ENCODE peak calls at places on chromosomes 1 and 21, in ten cellular contexts. N, L, D, O, J, U, H, Y, Z and W are unnamed samples.

GRCh38 chr1:43993206-43993914 is 2.0 kb downstream of the CCDC24 start:
- DNase-seq in O (no peak), N (no peak), Z (no peak), Y (no peak), L (no peak), D (no peak), H (no peak), J (no peak), U (no peak), W (no peak)

GRCh38 chr1:232306269-232306911 is 323.5 kb downstream of the SIPA1L2 start:
- DNase-seq in D (peak; percentile 63), U (no peak), O (no peak), Z (peak; percentile 57), L (no peak), Y (no peak), J (no peak), N (no peak), H (no peak), W (peak; percentile 9)

GRCh38 chr21:35520302-35520701 is 471.2 kb upstream of the RUNX1 start:
- DNase-seq in D (no peak), L (no peak), O (no peak), J (no peak), H (no peak), U (no peak), Y (no peak), Z (no peak), N (no peak), W (no peak)

GRCh38 chr21:27225142-27225541 is 258.3 kb upstream of the ADAMTS5 start:
- DNase-seq in D (no peak), Z (no peak), U (peak; percentile 29), N (no peak), Y (no peak), J (no peak), L (no peak), O (no peak), H (no peak), W (no peak)

GRCh38 chr1:1758059-1758621 is 20.1 kb downstream of the NADK start:
- DNase-seq in Y (no peak), Z (no peak), O (no peak), L (no peak), J (no peak), U (no peak), D (no peak), H (no peak), N (no peak), W (no peak)

GRCh38 chr1:44327679-44328491 is 27.2 kb downstream of the ERI3 start:
- DNase-seq in Y (no peak), J (peak; percentile 96), Z (no peak), L (no peak), N (no peak), H (peak; percentile 98), D (peak; percentile 70), U (peak; percentile 100), O (peak; percentile 12), W (peak; percentile 10)

GRCh38 chr1:27713869-27714513 is 11.8 kb upstream of the FAM76A start:
- DNase-seq in J (no peak), O (no peak), U (no peak), D (no peak), L (no peak), Y (no peak), N (no peak), H (no peak), Z (no peak), W (no peak)

GRCh38 chr1:84907095-84907827 is 14.3 kb upstream of the LPAR3 start:
- DNase-seq in U (peak; percentile 88), D (no peak), J (no peak), N (no peak), L (no peak), Y (no peak), O (no peak), H (peak; percentile 21), Z (no peak), W (no peak)

GRCh38 chr1:180981596-180982387 is 40.9 kb downstream of the STX6 start:
- DNase-seq in D (no peak), Z (no peak), J (no peak), H (no peak), L (no peak), Y (peak; percentile 49), U (no peak), N (peak; percentile 41), O (no peak), W (peak; percentile 88)

GRCh38 chr1:243471026-243471685 is 215.3 kb downstream of the SDCCAG8 start:
- DNase-seq in Y (no peak), D (no peak), N (no peak), L (no peak), O (peak; percentile 100), H (no peak), U (no peak), Z (no peak), J (no peak), W (peak; percentile 56)

GRCh38 chr1:198462365-198463025 is 78.0 kb downstream of the ATP6V1G3 start:
- DNase-seq in L (no peak), Z (no peak), J (no peak), D (no peak), Y (no peak), U (peak; percentile 85), O (no peak), N (no peak), H (no peak), W (no peak)

GRCh38 chr1:96313216-96313615 is 408.4 kb upstream of the PTBP2 start:
- DNase-seq in O (no peak), Y (no peak), H (no peak), N (no peak), D (no peak), L (no peak), J (no peak), U (peak; percentile 57), Z (no peak), W (no peak)

GRCh38 chr1:8077602-8078001 is 51.5 kb upstream of the ERRFI1 start:
- DNase-seq in Z (no peak), U (no peak), D (no peak), N (no peak), L (no peak), H (no peak), J (no peak), O (no peak), Y (no peak), W (no peak)

GRCh38 chr1:54323324-54323739 is 82.9 kb downstream of the SSBP3 start:
- DNase-seq in Z (no peak), L (no peak), J (no peak), D (no peak), O (no peak), N (no peak), Y (no peak), U (peak; percentile 16), H (no peak), W (no peak)

GRCh38 chr1:18285533-18285924 is 177.9 kb downstream of the IGSF21 start:
- DNase-seq in D (no peak), N (no peak), Y (no peak), O (peak; percentile 24), J (no peak), L (no peak), Z (no peak), U (no peak), H (no peak), W (no peak)

GRCh38 chr1:13807213-13807612 is 107.2 kb downstream of the PRDM2 start:
- DNase-seq in H (peak; percentile 42), Z (peak; percentile 51), J (peak; percentile 12), N (no peak), Y (peak; percentile 42), D (no peak), O (no peak), L (no peak), U (no peak), W (peak; percentile 26)

GRCh38 chr1:217921126-217921900 is 290.2 kb downstream of the SPATA17 start:
- DNase-seq in J (no peak), Y (no peak), D (no peak), L (no peak), Z (no peak), U (peak; percentile 39), O (no peak), N (no peak), H (no peak), W (no peak)

GRCh38 chr1:24861821-24862727 is 68.0 kb downstream of the RUNX3 start:
- DNase-seq in Z (no peak), N (no peak), L (no peak), D (no peak), O (no peak), J (no peak), Y (no peak), U (no peak), H (no peak), W (no peak)